ENCODE peak calls at places on chromosome X, in eight cellular contexts. One of them, this sample, is unnamed.
A peak's percentile ranks its signal among the peaks of the same experiment; 100 is the strongest.

GRCh38 chrX:152897216-152898144 is at the start of gene ZNF185:
- DNase-seq in Right ventricle myocardium superior: no peak
- DNase-seq in ovary: no peak
- DNase-seq in AML-193: no peak
- DNase-seq in NK-92 treated with Interleukin-12 subunit alpha and Interleukin-12 subunit beta, amount 100 ng/mL, for 24 hours: no peak
- DNase-seq in NCI-H1436 treated with DMSO at 0.1 percent for 48 hours: no peak
- DNase-seq in activated CD4-positive, alpha-beta T cell treated with anti-CD3 and anti-CD28 coated beads, Interleukin-2, amount 50 U/mL, for 48 hours: peak; percentile 23
- DNase-seq in posterior cingulate gyrus: no peak
- DNase-seq in this sample: peak; percentile 62

GRCh38 chrX:153768311-153769157 is 4.5 kb downstream of the PLXNB3 start:
- DNase-seq in Right ventricle myocardium superior: peak; percentile 19
- DNase-seq in ovary: peak; percentile 15
- DNase-seq in AML-193: no peak
- DNase-seq in NK-92 treated with Interleukin-12 subunit alpha and Interleukin-12 subunit beta, amount 100 ng/mL, for 24 hours: no peak
- DNase-seq in NCI-H1436 treated with DMSO at 0.1 percent for 48 hours: no peak
- DNase-seq in activated CD4-positive, alpha-beta T cell treated with anti-CD3 and anti-CD28 coated beads, Interleukin-2, amount 50 U/mL, for 48 hours: no peak
- DNase-seq in posterior cingulate gyrus: peak; percentile 71
- DNase-seq in this sample: peak; percentile 30

GRCh38 chrX:109826954-109827708 is 94.1 kb upstream of the ACSL4 start:
- DNase-seq in Right ventricle myocardium superior: no peak
- DNase-seq in ovary: no peak
- DNase-seq in AML-193: no peak
- DNase-seq in NK-92 treated with Interleukin-12 subunit alpha and Interleukin-12 subunit beta, amount 100 ng/mL, for 24 hours: no peak
- DNase-seq in NCI-H1436 treated with DMSO at 0.1 percent for 48 hours: no peak
- DNase-seq in activated CD4-positive, alpha-beta T cell treated with anti-CD3 and anti-CD28 coated beads, Interleukin-2, amount 50 U/mL, for 48 hours: no peak
- DNase-seq in posterior cingulate gyrus: no peak
- DNase-seq in this sample: no peak

GRCh38 chrX:1002611-1003010 is 209.8 kb downstream of the CRLF2 start:
- DNase-seq in Right ventricle myocardium superior: no peak
- DNase-seq in ovary: no peak
- DNase-seq in AML-193: no peak
- DNase-seq in NK-92 treated with Interleukin-12 subunit alpha and Interleukin-12 subunit beta, amount 100 ng/mL, for 24 hours: no peak
- DNase-seq in NCI-H1436 treated with DMSO at 0.1 percent for 48 hours: no peak
- DNase-seq in activated CD4-positive, alpha-beta T cell treated with anti-CD3 and anti-CD28 coated beads, Interleukin-2, amount 50 U/mL, for 48 hours: no peak
- DNase-seq in posterior cingulate gyrus: no peak
- DNase-seq in this sample: no peak

GRCh38 chrX:8289523-8289922 is 118.5 kb upstream of the VCX2 start:
- DNase-seq in Right ventricle myocardium superior: no peak
- DNase-seq in ovary: no peak
- DNase-seq in AML-193: no peak
- DNase-seq in NK-92 treated with Interleukin-12 subunit alpha and Interleukin-12 subunit beta, amount 100 ng/mL, for 24 hours: no peak
- DNase-seq in NCI-H1436 treated with DMSO at 0.1 percent for 48 hours: no peak
- DNase-seq in activated CD4-positive, alpha-beta T cell treated with anti-CD3 and anti-CD28 coated beads, Interleukin-2, amount 50 U/mL, for 48 hours: no peak
- DNase-seq in posterior cingulate gyrus: no peak
- DNase-seq in this sample: no peak

GRCh38 chrX:78979789-78980464 is 34.7 kb downstream of the P2RY10 start:
- DNase-seq in Right ventricle myocardium superior: no peak
- DNase-seq in ovary: no peak
- DNase-seq in AML-193: no peak
- DNase-seq in NK-92 treated with Interleukin-12 subunit alpha and Interleukin-12 subunit beta, amount 100 ng/mL, for 24 hours: no peak
- DNase-seq in NCI-H1436 treated with DMSO at 0.1 percent for 48 hours: no peak
- DNase-seq in activated CD4-positive, alpha-beta T cell treated with anti-CD3 and anti-CD28 coated beads, Interleukin-2, amount 50 U/mL, for 48 hours: peak; percentile 9
- DNase-seq in posterior cingulate gyrus: no peak
- DNase-seq in this sample: no peak

GRCh38 chrX:107686026-107686425 is 57.7 kb downstream of the PRPS1 start:
- DNase-seq in Right ventricle myocardium superior: no peak
- DNase-seq in ovary: peak; percentile 8
- DNase-seq in AML-193: no peak
- DNase-seq in NK-92 treated with Interleukin-12 subunit alpha and Interleukin-12 subunit beta, amount 100 ng/mL, for 24 hours: no peak
- DNase-seq in NCI-H1436 treated with DMSO at 0.1 percent for 48 hours: no peak
- DNase-seq in activated CD4-positive, alpha-beta T cell treated with anti-CD3 and anti-CD28 coated beads, Interleukin-2, amount 50 U/mL, for 48 hours: no peak
- DNase-seq in posterior cingulate gyrus: no peak
- DNase-seq in this sample: no peak

GRCh38 chrX:36908801-36909403 is 99.3 kb upstream of the FAM47C start:
- DNase-seq in Right ventricle myocardium superior: no peak
- DNase-seq in ovary: no peak
- DNase-seq in AML-193: peak; percentile 19
- DNase-seq in NK-92 treated with Interleukin-12 subunit alpha and Interleukin-12 subunit beta, amount 100 ng/mL, for 24 hours: no peak
- DNase-seq in NCI-H1436 treated with DMSO at 0.1 percent for 48 hours: no peak
- DNase-seq in activated CD4-positive, alpha-beta T cell treated with anti-CD3 and anti-CD28 coated beads, Interleukin-2, amount 50 U/mL, for 48 hours: no peak
- DNase-seq in posterior cingulate gyrus: no peak
- DNase-seq in this sample: no peak

GRCh38 chrX:130746709-130747347 is 156.2 kb downstream of the ENOX2 start:
- DNase-seq in Right ventricle myocardium superior: no peak
- DNase-seq in ovary: no peak
- DNase-seq in AML-193: no peak
- DNase-seq in NK-92 treated with Interleukin-12 subunit alpha and Interleukin-12 subunit beta, amount 100 ng/mL, for 24 hours: no peak
- DNase-seq in NCI-H1436 treated with DMSO at 0.1 percent for 48 hours: no peak
- DNase-seq in activated CD4-positive, alpha-beta T cell treated with anti-CD3 and anti-CD28 coated beads, Interleukin-2, amount 50 U/mL, for 48 hours: no peak
- DNase-seq in posterior cingulate gyrus: no peak
- DNase-seq in this sample: no peak

GRCh38 chrX:3145716-3146115 is 104.4 kb downstream of the ARSF start:
- DNase-seq in Right ventricle myocardium superior: no peak
- DNase-seq in ovary: no peak
- DNase-seq in AML-193: no peak
- DNase-seq in NK-92 treated with Interleukin-12 subunit alpha and Interleukin-12 subunit beta, amount 100 ng/mL, for 24 hours: no peak
- DNase-seq in NCI-H1436 treated with DMSO at 0.1 percent for 48 hours: no peak
- DNase-seq in activated CD4-positive, alpha-beta T cell treated with anti-CD3 and anti-CD28 coated beads, Interleukin-2, amount 50 U/mL, for 48 hours: no peak
- DNase-seq in posterior cingulate gyrus: no peak
- DNase-seq in this sample: no peak

GRCh38 chrX:13167444-13168207 is 123.2 kb upstream of the FAM9C start:
- DNase-seq in Right ventricle myocardium superior: no peak
- DNase-seq in ovary: peak; percentile 35
- DNase-seq in AML-193: no peak
- DNase-seq in NK-92 treated with Interleukin-12 subunit alpha and Interleukin-12 subunit beta, amount 100 ng/mL, for 24 hours: no peak
- DNase-seq in NCI-H1436 treated with DMSO at 0.1 percent for 48 hours: no peak
- DNase-seq in activated CD4-positive, alpha-beta T cell treated with anti-CD3 and anti-CD28 coated beads, Interleukin-2, amount 50 U/mL, for 48 hours: peak; percentile 33
- DNase-seq in posterior cingulate gyrus: no peak
- DNase-seq in this sample: no peak

GRCh38 chrX:130654409-130654970 is 248.5 kb downstream of the ENOX2 start:
- DNase-seq in Right ventricle myocardium superior: no peak
- DNase-seq in ovary: no peak
- DNase-seq in AML-193: no peak
- DNase-seq in NK-92 treated with Interleukin-12 subunit alpha and Interleukin-12 subunit beta, amount 100 ng/mL, for 24 hours: no peak
- DNase-seq in NCI-H1436 treated with DMSO at 0.1 percent for 48 hours: no peak
- DNase-seq in activated CD4-positive, alpha-beta T cell treated with anti-CD3 and anti-CD28 coated beads, Interleukin-2, amount 50 U/mL, for 48 hours: no peak
- DNase-seq in posterior cingulate gyrus: no peak
- DNase-seq in this sample: no peak

GRCh38 chrX:318739-319578 is at the start of gene GTPBP6:
- DNase-seq in Right ventricle myocardium superior: peak; percentile 100
- DNase-seq in ovary: peak; percentile 100
- DNase-seq in AML-193: no peak
- DNase-seq in NK-92 treated with Interleukin-12 subunit alpha and Interleukin-12 subunit beta, amount 100 ng/mL, for 24 hours: no peak
- DNase-seq in NCI-H1436 treated with DMSO at 0.1 percent for 48 hours: no peak
- DNase-seq in activated CD4-positive, alpha-beta T cell treated with anti-CD3 and anti-CD28 coated beads, Interleukin-2, amount 50 U/mL, for 48 hours: peak; percentile 97
- DNase-seq in posterior cingulate gyrus: peak; percentile 100
- DNase-seq in this sample: peak; percentile 100

GRCh38 chrX:22060451-22060940 is 28.4 kb downstream of the PHEX start:
- DNase-seq in Right ventricle myocardium superior: no peak
- DNase-seq in ovary: no peak
- DNase-seq in AML-193: no peak
- DNase-seq in NK-92 treated with Interleukin-12 subunit alpha and Interleukin-12 subunit beta, amount 100 ng/mL, for 24 hours: no peak
- DNase-seq in NCI-H1436 treated with DMSO at 0.1 percent for 48 hours: no peak
- DNase-seq in activated CD4-positive, alpha-beta T cell treated with anti-CD3 and anti-CD28 coated beads, Interleukin-2, amount 50 U/mL, for 48 hours: peak; percentile 40
- DNase-seq in posterior cingulate gyrus: no peak
- DNase-seq in this sample: no peak

GRCh38 chrX:39974228-39974627 is 123.5 kb downstream of the BCOR start:
- DNase-seq in Right ventricle myocardium superior: no peak
- DNase-seq in ovary: no peak
- DNase-seq in AML-193: no peak
- DNase-seq in NK-92 treated with Interleukin-12 subunit alpha and Interleukin-12 subunit beta, amount 100 ng/mL, for 24 hours: no peak
- DNase-seq in NCI-H1436 treated with DMSO at 0.1 percent for 48 hours: no peak
- DNase-seq in activated CD4-positive, alpha-beta T cell treated with anti-CD3 and anti-CD28 coated beads, Interleukin-2, amount 50 U/mL, for 48 hours: no peak
- DNase-seq in posterior cingulate gyrus: no peak
- DNase-seq in this sample: no peak